ENCODE peak calls at places on chromosomes 7 and 10, in five cellular contexts. J, Z, V, P and T are unnamed samples.

GRCh38 chr7:25735674-25736242 is 416.2 kb upstream of the NFE2L3 start:
- DNase-seq in J (no peak), Z (no peak), V (no peak), P (no peak), T (no peak)

GRCh38 chr7:2271273-2272026 is 29.4 kb downstream of the NUDT1 start:
- DNase-seq in J (no peak), Z (no peak), V (no peak), P (no peak), T (no peak)

GRCh38 chr7:108222236-108222892 is 92.2 kb upstream of the LAMB4 start:
- DNase-seq in J (no peak), Z (no peak), V (no peak), P (no peak), T (no peak)

GRCh38 chr10:78175444-78175843 is 141.8 kb downstream of the RPS24 start:
- DNase-seq in J (no peak), Z (peak; percentile 28), V (no peak), P (no peak), T (no peak)

GRCh38 chr7:152667900-152668440 is 8.0 kb downstream of the XRCC2 start:
- DNase-seq in J (no peak), Z (peak; percentile 20), V (no peak), P (no peak), T (no peak)

GRCh38 chr10:119466076-119466475 is 76.4 kb downstream of the RGS10 start:
- DNase-seq in J (no peak), Z (no peak), V (no peak), P (no peak), T (no peak)

GRCh38 chr7:80134105-80134535 is 511 bp upstream of the GNAI1 start:
- DNase-seq in J (no peak), Z (no peak), V (no peak), P (no peak), T (no peak)

GRCh38 chr10:106576534-106576933 is 588.0 kb downstream of the SORCS1 start:
- DNase-seq in J (no peak), Z (no peak), V (no peak), P (no peak), T (no peak)

GRCh38 chr7:36227223-36227622 is 74.2 kb downstream of the EEPD1 start:
- DNase-seq in J (no peak), Z (peak; percentile 68), V (no peak), P (no peak), T (no peak)

GRCh38 chr7:115056019-115056418 is 134.1 kb downstream of the MDFIC start:
- DNase-seq in J (no peak), Z (no peak), V (no peak), P (no peak), T (no peak)

GRCh38 chr10:122112625-122113160 is 123.7 kb downstream of the TACC2 start:
- DNase-seq in J (no peak), Z (peak; percentile 95), V (no peak), P (no peak), T (no peak)

GRCh38 chr10:110682348-110682747 is 38.2 kb downstream of the RBM20 start:
- DNase-seq in J (no peak), Z (no peak), V (no peak), P (no peak), T (no peak)

GRCh38 chr7:91194841-91195240 is 69.4 kb upstream of the FZD1 start:
- DNase-seq in J (no peak), Z (no peak), V (no peak), P (no peak), T (no peak)

GRCh38 chr7:102273749-102274712 is 12.6 kb upstream of the SH2B2 start:
- DNase-seq in J (no peak), Z (peak; percentile 57), V (no peak), P (no peak), T (no peak)

GRCh38 chr7:42661312-42661711 is 250.6 kb downstream of the C7orf25 start:
- DNase-seq in J (no peak), Z (peak; percentile 72), V (no peak), P (no peak), T (no peak)

GRCh38 chr10:91556691-91557529 is 76.0 kb downstream of the PPP1R3C start:
- DNase-seq in J (no peak), Z (peak; percentile 34), V (no peak), P (no peak), T (peak; percentile 23)

GRCh38 chr10:57624066-57624465 is 643.6 kb downstream of the IPMK start:
- DNase-seq in J (no peak), Z (no peak), V (no peak), P (no peak), T (no peak)

GRCh38 chr10:17479015-17479615 is 24.7 kb upstream of the ST8SIA6 start:
- DNase-seq in J (no peak), Z (no peak), V (no peak), P (no peak), T (no peak)

GRCh38 chr10:133159611-133159949 is 439 bp upstream of the KNDC1 start:
- DNase-seq in J (no peak), Z (no peak), V (no peak), P (no peak), T (no peak)

GRCh38 chr7:25795824-25796235 is 356.2 kb upstream of the NFE2L3 start:
- DNase-seq in J (no peak), Z (peak; percentile 27), V (no peak), P (no peak), T (no peak)

GRCh38 chr7:15674586-15674985 is 11.9 kb downstream of the MEOX2 start:
- DNase-seq in J (no peak), Z (no peak), V (no peak), P (no peak), T (peak; percentile 48)

GRCh38 chr7:26992670-26993069 is 103.1 kb downstream of the HOXA1 start:
- DNase-seq in J (no peak), Z (no peak), V (no peak), P (no peak), T (no peak)

GRCh38 chr10:124743188-124744046 is 761 bp downstream of the FAM53B start:
- DNase-seq in J (no peak), Z (no peak), V (no peak), P (no peak), T (no peak)

GRCh38 chr7:141920281-141920680 is 4.1 kb downstream of the OR9A4 start:
- DNase-seq in J (no peak), Z (no peak), V (no peak), P (no peak), T (no peak)

GRCh38 chr10:122213766-122214165 is 57.3 kb upstream of the BTBD16 start:
- DNase-seq in J (no peak), Z (no peak), V (no peak), P (no peak), T (no peak)

GRCh38 chr10:99312501-99312900 is 16.7 kb upstream of the CNNM1 start:
- DNase-seq in J (no peak), Z (no peak), V (no peak), P (no peak), T (no peak)

GRCh38 chr7:105971867-105972266 is 8.8 kb downstream of the CDHR3 start:
- DNase-seq in J (no peak), Z (no peak), V (no peak), P (no peak), T (no peak)

GRCh38 chr7:76358053-76358477 is 726 bp downstream of the YWHAG start:
- DNase-seq in J (no peak), Z (no peak), V (peak; percentile 37), P (peak; percentile 56), T (no peak)